ENCODE peak calls at places on chromosomes 1 and 21, in five cellular contexts. T is left lung, X is Right ventricle myocardium superior, G is hepatic stellate cell, A is GOT3. I is an unnamed sample.

GRCh38 chr1:160544647-160545046 is 21.6 kb upstream of the SLAMF6 start:
- DNase-seq in X (no peak), T (no peak), A (no peak), G (peak), I (no peak)

GRCh38 chr21:15831497-15831896 is 101.7 kb downstream of the USP25 start:
- DNase-seq in X (no peak), T (no peak), A (no peak), G (no peak), I (no peak)

GRCh38 chr1:193356249-193356648 is 169.8 kb upstream of the B3GALT2 start:
- DNase-seq in G (no peak), A (no peak), T (no peak), X (peak), I (no peak)

GRCh38 chr1:41238311-41239094 is 3.6 kb downstream of the SCMH1 start:
- DNase-seq in G (no peak), T (no peak), X (no peak), A (no peak), I (no peak)

GRCh38 chr1:165943198-165943597 is 115.8 kb downstream of the UCK2 start:
- DNase-seq in X (no peak), G (no peak), T (no peak), A (no peak), I (no peak)

GRCh38 chr1:157409927-157410326 is 142.4 kb downstream of the FCRL5 start:
- DNase-seq in T (no peak), X (no peak), A (no peak), G (no peak), I (no peak)

GRCh38 chr1:247914941-247915662 is 5.0 kb upstream of the OR2T8 start:
- DNase-seq in G (no peak), A (no peak), X (no peak), T (no peak), I (no peak)

GRCh38 chr1:234163267-234163919 is 209.9 kb upstream of the COA6 start:
- DNase-seq in X (no peak), A (no peak), G (no peak), T (no peak), I (no peak)

GRCh38 chr1:156705918-156706646 is 699 bp upstream of the CRABP2 start:
- DNase-seq in G (peak), T (peak), A (no peak), X (peak), I (no peak)

GRCh38 chr1:172581779-172582178 is 48.8 kb downstream of the SUCO start:
- DNase-seq in A (no peak), G (no peak), T (no peak), X (no peak), I (no peak)

I was measured in T1000.